ENCODE peak calls at places on chromosomes 1 and 21, in six cellular contexts. T is HTR-8/SVneo, J is OCI-M1, F is OCI-LY7, E is LHCN-M2, Z is heart right ventricle. G is an unnamed sample.
A peak's percentile ranks its signal among the peaks of the same experiment; 100 is the strongest.

GRCh38 chr1:210707300-210707699 is 378.6 kb downstream of the HHAT start:
- DNase-seq in J (no peak), E (no peak), Z (no peak), F (no peak), T (no peak), G (no peak)

GRCh38 chr1:31105646-31106045 is 40.1 kb upstream of the PUM1 start:
- DNase-seq in F (no peak), E (peak; percentile 22), J (no peak), Z (no peak), T (no peak), G (no peak)

GRCh38 chr1:236395780-236396664 is 1.9 kb downstream of the EDARADD start:
- DNase-seq in E (no peak), Z (no peak), T (peak; percentile 29), J (no peak), F (no peak), G (no peak)

GRCh38 chr1:206783506-206783905 is 11.2 kb upstream of the IL10 start:
- DNase-seq in Z (no peak), J (no peak), T (no peak), F (no peak), E (no peak), G (no peak)

GRCh38 chr1:74343191-74343590 is 108.0 kb downstream of the TNNI3K start:
- DNase-seq in J (peak; percentile 8), T (no peak), F (no peak), E (no peak), Z (peak; percentile 27), G (no peak)

GRCh38 chr21:31777857-31778256 is 45.9 kb upstream of the SCAF4 start:
- DNase-seq in J (no peak), Z (no peak), T (no peak), E (no peak), F (no peak), G (no peak)

GRCh38 chr1:103448560-103448959 is 76.9 kb upstream of the RNPC3 start:
- DNase-seq in J (peak; percentile 19), F (no peak), Z (no peak), T (no peak), E (peak; percentile 29), G (no peak)

GRCh38 chr1:21874778-21875547 is 62.1 kb downstream of the HSPG2 start:
- DNase-seq in F (no peak), J (no peak), Z (no peak), E (no peak), T (no peak), G (no peak)

GRCh38 chr1:178220094-178220493 is 126.2 kb downstream of the RASAL2 start:
- DNase-seq in Z (no peak), T (no peak), J (no peak), E (peak; percentile 45), F (no peak), G (no peak)

GRCh38 chr1:25771246-25772114 is 28.5 kb upstream of the SELENON start:
- DNase-seq in T (peak; percentile 35), E (no peak), J (no peak), F (peak; percentile 27), Z (peak; percentile 66), G (no peak)

GRCh38 chr1:44672254-44672955 is 1.9 kb downstream of the TMEM53 start:
- DNase-seq in J (peak; percentile 79), T (peak; percentile 39), F (peak; percentile 44), E (peak; percentile 93), Z (peak; percentile 47), G (no peak)

GRCh38 chr1:7425771-7426170 is 345.3 kb upstream of the VAMP3 start:
- DNase-seq in J (no peak), F (no peak), E (no peak), Z (no peak), T (no peak), G (no peak)

GRCh38 chr1:66258404-66259105 is 275.4 kb upstream of the SGIP1 start:
- DNase-seq in F (no peak), J (no peak), T (no peak), E (no peak), Z (no peak), G (no peak)

GRCh38 chr1:230187290-230187689 is 120.3 kb downstream of the GALNT2 start:
- DNase-seq in J (no peak), Z (no peak), F (no peak), T (no peak), E (no peak), G (no peak)

GRCh38 chr1:99544328-99544727 is 101.6 kb upstream of the PALMD start:
- DNase-seq in E (peak; percentile 47), F (no peak), T (no peak), J (no peak), Z (no peak), G (peak; percentile 36)

GRCh38 chr1:107782192-107782845 is 182.7 kb downstream of the VAV3 start:
- DNase-seq in E (peak; percentile 56), T (peak; percentile 9), Z (peak; percentile 70), J (peak; percentile 72), F (peak; percentile 75), G (peak; percentile 7)

GRCh38 chr1:218501073-218501612 is 156.0 kb downstream of the TGFB2 start:
- DNase-seq in Z (no peak), J (no peak), E (no peak), F (no peak), T (no peak), G (no peak)

GRCh38 chr1:67664048-67664447 is 21.0 kb upstream of the GADD45A start:
- DNase-seq in T (no peak), E (no peak), J (no peak), Z (no peak), F (no peak), G (no peak)

GRCh38 chr21:44940116-44940631 is 345 bp downstream of the SLX9 start:
- DNase-seq in F (peak; percentile 52), T (peak; percentile 14), Z (no peak), J (peak; percentile 60), E (no peak), G (no peak)

GRCh38 chr1:230109871-230110667 is 43.0 kb downstream of the GALNT2 start:
- DNase-seq in Z (no peak), E (peak; percentile 45), T (no peak), J (no peak), F (peak; percentile 88), G (no peak)

GRCh38 chr1:210464519-210465039 is 135.9 kb downstream of the HHAT start:
- DNase-seq in J (no peak), F (no peak), E (no peak), Z (no peak), T (no peak), G (no peak)

GRCh38 chr1:1068374-1069060 is 5.6 kb downstream of the RNF223 start:
- DNase-seq in E (no peak), J (no peak), Z (no peak), T (peak; percentile 48), F (peak; percentile 68), G (no peak)

GRCh38 chr1:211017066-211017691 is 116.8 kb downstream of the KCNH1 start:
- DNase-seq in Z (no peak), T (peak; percentile 32), J (no peak), F (no peak), E (peak; percentile 31), G (no peak)

GRCh38 chr21:37547615-37547975 is 181.0 kb downstream of the DYRK1A start:
- DNase-seq in T (no peak), J (no peak), F (no peak), Z (no peak), E (no peak), G (no peak)

GRCh38 chr1:188888387-188888786 is 1589.3 kb downstream of the BRINP3 start:
- DNase-seq in F (no peak), J (peak; percentile 18), T (no peak), Z (no peak), E (no peak), G (no peak)

GRCh38 chr1:68112835-68113243 is 62.4 kb upstream of the DIRAS3 start:
- DNase-seq in J (no peak), Z (peak; percentile 30), T (peak; percentile 43), F (no peak), E (peak; percentile 81), G (no peak)

GRCh38 chr1:241612533-241613505 is 27.4 kb downstream of the CHML start:
- DNase-seq in Z (no peak), E (peak; percentile 82), T (peak; percentile 39), F (no peak), J (no peak), G (peak; percentile 56)

GRCh38 chr21:45262616-45263015 is 25.1 kb downstream of the POFUT2 start:
- DNase-seq in E (no peak), F (peak; percentile 37), Z (no peak), T (no peak), J (no peak), G (no peak)

G was measured in brain pericyte.